ENCODE peak calls at places on chromosomes 11 and 22, in four cellular contexts. G is psoas muscle, F is cardiac muscle cell, U is mucosa of descending colon. S is an unnamed sample.

GRCh38 chr22:25146906-25147754 is 52.5 kb upstream of the CRYBB3 start:
- DNase-seq in G (no peak), F (no peak), U (no peak), S (no peak)

GRCh38 chr22:41197046-41197807 is 7.9 kb upstream of the L3MBTL2 start:
- DNase-seq in G (peak; percentile 86), F (peak; percentile 54), U (peak; percentile 87), S (peak; percentile 87)

GRCh38 chr11:44855138-44855849 is 95.4 kb downstream of the TP53I11 start:
- DNase-seq in G (no peak), F (no peak), U (no peak), S (no peak)

GRCh38 chr22:38172489-38173155 is 9.0 kb downstream of the PLA2G6 start:
- DNase-seq in G (peak; percentile 60), F (peak; percentile 75), U (peak; percentile 79), S (peak; percentile 76)

GRCh38 chr11:62540804-62541671 is 5.6 kb downstream of the AHNAK start:
- DNase-seq in G (peak; percentile 48), F (no peak), U (peak; percentile 72), S (peak; percentile 50)

GRCh38 chr11:118618115-118618990 is 10.9 kb downstream of the PHLDB1 start:
- DNase-seq in G (peak; percentile 76), F (peak; percentile 94), U (peak; percentile 64), S (peak; percentile 79)

GRCh38 chr11:134389464-134390180 is 22.4 kb downstream of the B3GAT1 start:
- DNase-seq in G (no peak), F (no peak), U (no peak), S (no peak)

GRCh38 chr22:35477911-35478582 is 62.6 kb upstream of the RASD2 start:
- DNase-seq in G (peak; percentile 55), F (peak; percentile 70), U (peak; percentile 68), S (peak; percentile 42)

GRCh38 chr11:46976182-46976854 is 39.8 kb downstream of the CSTPP1 start:
- DNase-seq in G (no peak), F (no peak), U (no peak), S (no peak)

GRCh38 chr22:45512363-45512762 is 9.7 kb downstream of the FBLN1 start:
- DNase-seq in G (no peak), F (no peak), U (peak; percentile 37), S (no peak)

GRCh38 chr11:65625628-65626342 is 10.2 kb downstream of the PCNX3 start:
- DNase-seq in G (peak; percentile 62), F (peak; percentile 50), U (no peak), S (peak; percentile 70)

GRCh38 chr22:45991108-45991507 is 14.1 kb upstream of the WNT7B start:
- DNase-seq in G (no peak), F (no peak), U (no peak), S (no peak)

GRCh38 chr11:113632981-113633380 is 73.1 kb downstream of the TMPRSS5 start:
- DNase-seq in G (no peak), F (peak; percentile 38), U (no peak), S (no peak)

GRCh38 chr11:47260366-47260765 is 2.6 kb downstream of the NR1H3 start:
- DNase-seq in G (no peak), F (no peak), U (no peak), S (no peak)

GRCh38 chr22:29375436-29376076 is 12.8 kb downstream of the AP1B1 start:
- DNase-seq in G (peak; percentile 56), F (no peak), U (no peak), S (no peak)

GRCh38 chr11:128323381-128323780 is 264.0 kb downstream of the ETS1 start:
- DNase-seq in G (no peak), F (peak; percentile 53), U (no peak), S (no peak)

GRCh38 chr11:10868375-10868774 is 10.5 kb upstream of the ZBED5 start:
- DNase-seq in G (no peak), F (no peak), U (no peak), S (no peak)

GRCh38 chr22:23193882-23194281 is 13.6 kb downstream of the BCR start:
- DNase-seq in G (no peak), F (no peak), U (no peak), S (no peak)

GRCh38 chr11:130677486-130678153 is 229.2 kb downstream of the ADAMTS15 start:
- DNase-seq in G (no peak), F (peak; percentile 96), U (no peak), S (peak; percentile 23)

GRCh38 chr22:44164031-44164430 is 16.7 kb upstream of the PARVG start:
- DNase-seq in G (no peak), F (no peak), U (no peak), S (peak; percentile 2)

DNA sequence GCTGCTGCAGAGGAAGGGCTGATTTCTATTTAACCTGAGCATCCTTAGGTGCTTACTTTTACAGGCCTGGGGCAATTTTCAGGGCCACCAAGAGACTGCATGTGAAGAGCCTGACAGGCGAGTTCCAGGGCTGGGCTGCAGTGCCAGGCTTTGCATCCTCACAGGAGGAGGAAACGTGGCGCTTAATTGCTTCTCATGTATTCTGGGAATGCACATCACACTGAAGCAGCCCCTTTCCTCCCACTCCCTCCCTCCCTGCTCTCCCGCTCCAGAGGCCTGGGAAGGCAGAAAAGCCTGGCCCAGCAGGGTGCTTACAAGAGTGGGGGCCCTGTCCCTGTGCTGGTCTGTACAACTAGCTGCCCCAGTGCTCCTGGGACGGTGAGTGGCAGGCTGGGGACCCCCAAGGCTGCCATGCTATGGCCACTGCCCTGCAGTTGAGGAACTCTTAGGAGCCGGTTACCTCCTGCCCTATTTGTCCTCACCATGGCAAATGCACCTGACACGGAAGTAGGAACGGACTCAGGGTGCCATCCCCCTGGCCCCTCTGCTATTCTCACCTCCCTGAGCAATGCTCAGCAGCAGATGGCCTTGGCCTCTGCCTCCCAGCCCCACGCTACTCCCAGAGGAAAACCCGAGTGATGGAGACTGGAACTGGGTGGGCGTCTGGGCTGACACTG is 105.0 kb downstream of the CTTN start:
- DNase-seq in G (no peak), F (no peak), U (peak; percentile 18), S (peak; percentile 4)
- H3K9me3 ChIP-seq in G (no peaks in the 10 kb centered on the region), F (no peaks in the 10 kb centered on the region), U (no peaks in the 10 kb centered on the region), S (no peaks in the 10 kb centered on the region)

DNA sequence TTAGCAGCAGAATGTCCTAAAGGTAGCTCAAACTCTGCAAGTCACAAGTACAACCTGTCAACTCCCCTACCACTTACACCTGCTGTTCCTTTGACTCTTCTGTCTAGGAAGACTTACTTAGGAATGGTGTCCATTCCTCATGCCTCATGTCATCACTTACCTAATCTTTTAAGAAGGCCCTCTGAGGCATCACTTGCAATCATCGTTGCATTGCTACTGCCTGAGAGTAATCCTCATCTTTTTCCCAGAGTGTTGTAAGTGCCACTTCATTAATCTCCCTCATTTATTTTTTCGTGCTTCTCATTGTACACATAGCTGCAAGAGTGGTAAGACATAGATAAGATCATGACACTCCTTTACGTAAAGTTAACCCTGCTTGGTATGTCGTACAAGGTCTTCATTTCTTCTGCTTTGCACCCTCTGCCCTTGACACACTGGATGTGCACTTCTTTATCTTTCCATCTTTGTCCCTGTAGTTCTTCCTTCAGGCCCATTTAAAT is 54.6 kb downstream of the SFI1 start:
- DNase-seq in G (no peak), F (no peak), U (no peak), S (no peak)
- TF ChIP-seq CTCF in G (no peak), F (no peak), U (no peak), S (no peak)

GRCh38 chr22:47446821-47447810 is 684.7 kb downstream of the TBC1D22A start:
- DNase-seq in G (no peak), F (no peak), U (no peak), S (no peak)
- H3K9me3 ChIP-seq in G (no peaks in the 10 kb centered on the region), F (no peaks in the 10 kb centered on the region), U (no peaks in the 10 kb centered on the region), S (peaks cover 8% of the 10 kb centered on the region)

GRCh38 chr11:73196576-73196975 is 21.5 kb upstream of the P2RY2 start:
- DNase-seq in G (no peak), F (no peak), U (no peak), S (no peak)

GRCh38 chr11:73194593-73194992 is 23.5 kb upstream of the P2RY2 start:
- DNase-seq in G (no peak), F (no peak), U (peak; percentile 89), S (no peak)

GRCh38 chr11:73194034-73194507 is 24.0 kb upstream of the P2RY2 start:
- DNase-seq in G (no peak), F (no peak), U (no peak), S (no peak)

GRCh38 chr11:73197348-73197747 is 20.7 kb upstream of the P2RY2 start:
- DNase-seq in G (no peak), F (no peak), U (peak; percentile 69), S (no peak)

GRCh38 chr11:73195191-73196007 is 22.7 kb upstream of the P2RY2 start:
- DNase-seq in G (no peak), F (no peak), U (no peak), S (no peak)
- TF ChIP-seq CTCF in G (no peak), F (no peak), U (no peak), S (no peak)

GRCh38 chr11:63791495-63792167 is 21.6 kb upstream of the SPINDOC start:
- DNase-seq in G (no peak), F (no peak), U (no peak), S (no peak)
- H3K9me3 ChIP-seq in G (peaks cover 8% of the 10 kb centered on the region), F (no peaks in the 10 kb centered on the region), U (peaks cover 16% of the 10 kb centered on the region), S (peaks cover 24% of the 10 kb centered on the region)

DNA sequence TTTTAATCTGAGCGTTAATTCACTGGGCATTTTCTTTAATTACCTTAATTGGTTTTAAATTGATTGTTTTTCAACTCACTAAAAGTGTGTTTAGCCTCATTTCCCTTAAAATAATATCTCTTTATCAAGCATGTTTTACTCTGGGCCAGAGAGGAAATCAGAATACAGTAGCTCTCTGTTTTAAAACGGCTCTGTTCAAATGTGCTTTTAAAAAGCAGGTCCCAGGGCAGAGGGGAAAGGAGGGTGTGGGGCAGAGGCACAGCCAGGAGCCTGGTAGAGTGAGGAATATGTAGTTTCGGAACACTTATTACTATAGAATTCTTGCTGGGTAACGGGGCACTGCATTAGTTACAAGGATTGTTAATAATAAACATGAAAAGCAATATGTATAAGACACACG is 47.6 kb downstream of the FBXO7 start:
- DNase-seq in G (no peak), F (no peak), U (no peak), S (no peak)
- TF ChIP-seq CTCF in G (no peak), F (no peak), U (no peak), S (no peak)

GRCh38 chr22:49590381-49590780 is 237.3 kb downstream of the BRD1 start:
- DNase-seq in G (no peak), F (no peak), U (no peak), S (no peak)
- H3K9me3 ChIP-seq in G (no peaks in the 10 kb centered on the region), F (no peaks in the 10 kb centered on the region), U (no peaks in the 10 kb centered on the region), S (peaks cover 13% of the 10 kb centered on the region)

DNA sequence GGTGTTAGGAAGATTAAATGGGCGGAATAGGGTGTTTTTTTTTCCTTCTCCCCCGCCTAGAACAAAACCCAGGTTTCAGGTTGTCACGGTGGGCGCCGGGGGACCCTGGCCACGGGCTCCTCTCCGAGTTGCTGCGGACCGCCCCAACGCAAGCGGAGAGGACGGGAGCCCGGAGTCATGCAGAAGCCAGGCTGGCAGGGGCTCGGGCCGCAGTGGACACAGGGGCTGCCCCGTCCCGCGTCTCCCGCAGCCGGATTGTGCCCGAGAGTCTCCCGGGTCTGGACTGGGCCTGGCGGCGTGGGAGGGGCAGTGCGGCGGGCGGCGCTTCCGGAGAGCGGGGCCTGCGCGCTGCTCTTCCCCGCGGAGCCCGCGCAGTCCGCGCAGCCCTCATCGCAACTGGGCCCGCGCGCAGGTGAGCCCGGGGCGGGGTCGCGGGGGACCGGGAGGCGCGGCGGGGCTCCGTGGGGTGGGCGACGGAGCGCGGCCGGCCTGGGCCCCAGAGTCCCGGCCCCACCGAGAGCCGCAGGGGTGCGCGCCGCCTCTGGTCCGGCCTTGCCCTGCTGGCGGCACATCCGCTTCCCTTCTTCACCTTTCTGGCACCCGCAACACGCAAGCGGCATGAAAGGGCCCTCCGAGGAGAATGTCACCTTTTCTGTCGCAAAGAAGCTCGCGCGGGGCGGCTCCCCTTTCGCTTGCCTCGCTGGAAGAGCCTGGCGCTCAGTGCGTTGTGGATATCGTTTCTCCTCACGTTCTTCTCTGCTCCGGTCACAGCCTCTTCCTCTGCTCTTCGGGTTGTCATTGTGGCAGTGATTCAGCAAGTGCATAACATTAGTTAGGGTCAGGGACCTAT is at the start of gene TIRAP:
- DNase-seq in G (peak; percentile 78), F (peak; percentile 63), U (peak; percentile 84), S (peak; percentile 79)
- TF ChIP-seq CTCF in G (peak; percentile 10), F (no peak), U (no peak), S (peak; percentile 52)

S was measured in left ventricle myocardium inferior.